ENCODE peak calls at places on chromosomes 6 and 20, in five cellular contexts. One of them, this sample, is unnamed.

GRCh38 chr20:19560876-19561480 is 197.1 kb upstream of the RIN2 start:
- DNase-seq in suprapubic skin: no peak
- DNase-seq in endothelial cell of umbilical vein: no peak
- DNase-seq in sigmoid colon: no peak
- DNase-seq in stomach: no peak
- DNase-seq in this sample: no peak

GRCh38 chr20:34403908-34404307 is 40.8 kb downstream of the ITCH start:
- DNase-seq in suprapubic skin: no peak
- DNase-seq in endothelial cell of umbilical vein: no peak
- DNase-seq in sigmoid colon: no peak
- DNase-seq in stomach: no peak
- DNase-seq in this sample: no peak

GRCh38 chr6:129317931-129318820 is 391.8 kb downstream of the ARHGAP18 start:
- DNase-seq in suprapubic skin: no peak
- DNase-seq in endothelial cell of umbilical vein: peak; percentile 16
- DNase-seq in sigmoid colon: no peak
- DNase-seq in stomach: no peak
- DNase-seq in this sample: no peak

GRCh38 chr20:57008217-57008616 is 258.2 kb downstream of the BMP7 start:
- DNase-seq in suprapubic skin: no peak
- DNase-seq in endothelial cell of umbilical vein: no peak
- DNase-seq in sigmoid colon: no peak
- DNase-seq in stomach: no peak
- DNase-seq in this sample: no peak

GRCh38 chr6:27213544-27214125 is 33.9 kb upstream of the PRSS16 start:
- DNase-seq in suprapubic skin: no peak
- DNase-seq in endothelial cell of umbilical vein: peak; percentile 21
- DNase-seq in sigmoid colon: no peak
- DNase-seq in stomach: no peak
- DNase-seq in this sample: no peak

GRCh38 chr20:3164043-3164762 is 4.5 kb upstream of the FASTKD5 start:
- DNase-seq in suprapubic skin: no peak
- DNase-seq in endothelial cell of umbilical vein: no peak
- DNase-seq in sigmoid colon: no peak
- DNase-seq in stomach: no peak
- DNase-seq in this sample: no peak

GRCh38 chr6:90216081-90216977 is 80.3 kb downstream of the BACH2 start:
- DNase-seq in suprapubic skin: no peak
- DNase-seq in endothelial cell of umbilical vein: peak; percentile 60
- DNase-seq in sigmoid colon: no peak
- DNase-seq in stomach: no peak
- DNase-seq in this sample: no peak

GRCh38 chr6:153814136-153814535 is 224.9 kb upstream of the OPRM1 start:
- DNase-seq in suprapubic skin: no peak
- DNase-seq in endothelial cell of umbilical vein: no peak
- DNase-seq in sigmoid colon: no peak
- DNase-seq in stomach: no peak
- DNase-seq in this sample: no peak

GRCh38 chr20:56504373-56505005 is 20.1 kb upstream of the FAM209A start:
- DNase-seq in suprapubic skin: no peak
- DNase-seq in endothelial cell of umbilical vein: no peak
- DNase-seq in sigmoid colon: no peak
- DNase-seq in stomach: no peak
- DNase-seq in this sample: no peak

GRCh38 chr6:166143011-166143410 is 24.6 kb downstream of the TBXT start:
- DNase-seq in suprapubic skin: no peak
- DNase-seq in endothelial cell of umbilical vein: no peak
- DNase-seq in sigmoid colon: no peak
- DNase-seq in stomach: peak; percentile 46
- DNase-seq in this sample: no peak

GRCh38 chr20:2042400-2042799 is 48.5 kb upstream of the PDYN start:
- DNase-seq in suprapubic skin: no peak
- DNase-seq in endothelial cell of umbilical vein: no peak
- DNase-seq in sigmoid colon: no peak
- DNase-seq in stomach: no peak
- DNase-seq in this sample: no peak

GRCh38 chr20:39421571-39422099 is 459.5 kb downstream of the DHX35 start:
- DNase-seq in suprapubic skin: no peak
- DNase-seq in endothelial cell of umbilical vein: no peak
- DNase-seq in sigmoid colon: no peak
- DNase-seq in stomach: no peak
- DNase-seq in this sample: no peak

GRCh38 chr6:124984668-124985338 is 22.6 kb downstream of the RNF217 start:
- DNase-seq in suprapubic skin: no peak
- DNase-seq in endothelial cell of umbilical vein: peak; percentile 79
- DNase-seq in sigmoid colon: no peak
- DNase-seq in stomach: no peak
- DNase-seq in this sample: no peak

GRCh38 chr20:4468114-4468513 is 253.6 kb upstream of the PRND start:
- DNase-seq in suprapubic skin: no peak
- DNase-seq in endothelial cell of umbilical vein: no peak
- DNase-seq in sigmoid colon: no peak
- DNase-seq in stomach: no peak
- DNase-seq in this sample: no peak

GRCh38 chr20:63270606-63271325 is 1.8 kb upstream of the ARFGAP1 start:
- DNase-seq in suprapubic skin: no peak
- DNase-seq in endothelial cell of umbilical vein: no peak
- DNase-seq in sigmoid colon: no peak
- DNase-seq in stomach: no peak
- DNase-seq in this sample: no peak

GRCh38 chr20:50395258-50395729 is 114.9 kb upstream of the PTPN1 start:
- DNase-seq in suprapubic skin: peak; percentile 81
- DNase-seq in endothelial cell of umbilical vein: no peak
- DNase-seq in sigmoid colon: peak; percentile 94
- DNase-seq in stomach: peak; percentile 89
- DNase-seq in this sample: no peak

DNA sequence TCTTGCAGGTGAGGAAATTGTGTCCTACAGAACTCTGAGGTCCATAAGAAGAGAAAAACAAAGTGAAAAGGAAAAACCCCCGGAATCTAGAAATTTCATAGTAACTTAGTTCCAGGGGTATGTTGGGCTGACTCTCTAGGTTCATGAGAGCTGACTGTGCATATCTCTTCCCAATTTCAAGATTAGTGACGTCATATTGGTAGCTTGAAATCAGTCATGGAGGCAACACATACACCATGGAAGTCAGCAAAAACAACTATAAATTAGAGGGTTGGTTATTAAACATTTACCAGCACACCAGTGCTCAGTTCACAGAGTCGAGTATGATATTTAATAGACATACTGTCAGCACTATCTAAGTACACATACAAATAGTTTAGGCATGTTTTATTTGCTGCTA is 49.8 kb downstream of the PHACTR1 start:
- DNase-seq in suprapubic skin: no peak
- DNase-seq in endothelial cell of umbilical vein: no peak
- DNase-seq in sigmoid colon: no peak
- DNase-seq in stomach: no peak
- DNase-seq in this sample: no peak
- TF ChIP-seq CTCF in suprapubic skin: no peak
- TF ChIP-seq CTCF in endothelial cell of umbilical vein: no peak
- TF ChIP-seq CTCF in sigmoid colon: no peak
- TF ChIP-seq CTCF in stomach: no peak
- TF ChIP-seq CTCF in this sample: no peak

GRCh38 chr20:12293900-12294299 is 376.2 kb downstream of the BTBD3 start:
- DNase-seq in suprapubic skin: no peak
- DNase-seq in endothelial cell of umbilical vein: no peak
- DNase-seq in sigmoid colon: no peak
- DNase-seq in stomach: no peak
- DNase-seq in this sample: no peak

GRCh38 chr20:12287575-12287974 is 369.9 kb downstream of the BTBD3 start:
- DNase-seq in suprapubic skin: no peak
- DNase-seq in endothelial cell of umbilical vein: no peak
- DNase-seq in sigmoid colon: no peak
- DNase-seq in stomach: no peak
- DNase-seq in this sample: no peak

GRCh38 chr20:12294684-12295083 is 377.0 kb downstream of the BTBD3 start:
- DNase-seq in suprapubic skin: no peak
- DNase-seq in endothelial cell of umbilical vein: no peak
- DNase-seq in sigmoid colon: no peak
- DNase-seq in stomach: no peak
- DNase-seq in this sample: no peak

GRCh38 chr20:12289476-12289875 is 371.8 kb downstream of the BTBD3 start:
- DNase-seq in suprapubic skin: no peak
- DNase-seq in endothelial cell of umbilical vein: no peak
- DNase-seq in sigmoid colon: no peak
- DNase-seq in stomach: no peak
- DNase-seq in this sample: no peak

DNA sequence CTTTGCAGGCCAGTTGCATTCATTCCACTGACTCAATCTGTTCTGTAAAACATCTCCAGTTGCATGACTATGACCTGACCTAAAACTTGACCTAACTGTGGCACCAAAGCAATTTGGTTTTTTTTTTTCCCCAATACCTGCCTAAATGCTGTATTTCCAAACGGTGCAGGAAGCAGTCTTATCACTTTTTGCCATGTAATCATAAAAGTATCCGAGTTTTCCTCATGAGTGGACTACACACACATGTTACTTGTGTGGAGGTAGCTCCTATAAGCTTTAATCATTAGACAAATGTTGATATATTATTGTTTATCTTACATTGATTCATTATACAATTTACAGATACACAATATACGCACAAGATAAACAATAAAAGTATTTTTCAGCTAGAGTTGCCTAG is 373.7 kb downstream of the BTBD3 start:
- DNase-seq in suprapubic skin: no peak
- DNase-seq in endothelial cell of umbilical vein: no peak
- DNase-seq in sigmoid colon: no peak
- DNase-seq in stomach: no peak
- DNase-seq in this sample: no peak
- TF ChIP-seq POLR2AphosphoS5 in suprapubic skin: no peak
- TF ChIP-seq POLR2AphosphoS5 in endothelial cell of umbilical vein: no peak
- TF ChIP-seq POLR2AphosphoS5 in sigmoid colon: no peak
- TF ChIP-seq POLR2AphosphoS5 in stomach: no peak
- TF ChIP-seq POLR2AphosphoS5 in this sample: no peak

DNA sequence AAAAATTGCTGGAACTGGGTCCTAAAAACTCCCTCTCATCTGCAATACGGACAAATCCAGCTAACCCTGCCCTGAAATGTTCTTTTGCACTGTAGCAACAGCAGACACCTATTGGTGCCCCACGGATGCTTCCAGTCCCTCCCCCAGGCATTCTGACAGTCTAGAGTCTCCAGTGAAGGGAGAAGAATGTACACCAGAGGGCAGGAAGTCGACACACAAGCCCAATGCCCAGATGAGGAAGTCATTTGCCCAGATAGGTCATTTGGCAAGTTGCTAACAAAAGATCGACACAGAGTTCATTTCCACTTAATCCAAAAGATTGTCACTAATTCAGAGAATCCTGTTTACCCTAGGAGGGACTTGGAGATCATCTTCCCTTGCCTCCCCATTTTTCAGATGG is 293.0 kb upstream of the PRDM1 start:
- DNase-seq in suprapubic skin: no peak
- DNase-seq in endothelial cell of umbilical vein: no peak
- DNase-seq in sigmoid colon: no peak
- DNase-seq in stomach: no peak
- DNase-seq in this sample: no peak
- TF ChIP-seq CTCF in suprapubic skin: no peak
- TF ChIP-seq CTCF in endothelial cell of umbilical vein: no peak
- TF ChIP-seq CTCF in sigmoid colon: no peak
- TF ChIP-seq CTCF in stomach: no peak
- TF ChIP-seq CTCF in this sample: no peak

GRCh38 chr6:16337280-16337975 is 99.0 kb downstream of the GMPR start:
- DNase-seq in suprapubic skin: peak; percentile 94
- DNase-seq in endothelial cell of umbilical vein: peak; percentile 99
- DNase-seq in sigmoid colon: peak; percentile 96
- DNase-seq in stomach: peak; percentile 70
- DNase-seq in this sample: no peak
- TF ChIP-seq POLR2AphosphoS5 in suprapubic skin: no peak
- TF ChIP-seq POLR2AphosphoS5 in endothelial cell of umbilical vein: peak; percentile 83
- TF ChIP-seq POLR2AphosphoS5 in sigmoid colon: peak; percentile 85
- TF ChIP-seq POLR2AphosphoS5 in stomach: peak; percentile 59
- TF ChIP-seq POLR2AphosphoS5 in this sample: peak; percentile 82

DNA sequence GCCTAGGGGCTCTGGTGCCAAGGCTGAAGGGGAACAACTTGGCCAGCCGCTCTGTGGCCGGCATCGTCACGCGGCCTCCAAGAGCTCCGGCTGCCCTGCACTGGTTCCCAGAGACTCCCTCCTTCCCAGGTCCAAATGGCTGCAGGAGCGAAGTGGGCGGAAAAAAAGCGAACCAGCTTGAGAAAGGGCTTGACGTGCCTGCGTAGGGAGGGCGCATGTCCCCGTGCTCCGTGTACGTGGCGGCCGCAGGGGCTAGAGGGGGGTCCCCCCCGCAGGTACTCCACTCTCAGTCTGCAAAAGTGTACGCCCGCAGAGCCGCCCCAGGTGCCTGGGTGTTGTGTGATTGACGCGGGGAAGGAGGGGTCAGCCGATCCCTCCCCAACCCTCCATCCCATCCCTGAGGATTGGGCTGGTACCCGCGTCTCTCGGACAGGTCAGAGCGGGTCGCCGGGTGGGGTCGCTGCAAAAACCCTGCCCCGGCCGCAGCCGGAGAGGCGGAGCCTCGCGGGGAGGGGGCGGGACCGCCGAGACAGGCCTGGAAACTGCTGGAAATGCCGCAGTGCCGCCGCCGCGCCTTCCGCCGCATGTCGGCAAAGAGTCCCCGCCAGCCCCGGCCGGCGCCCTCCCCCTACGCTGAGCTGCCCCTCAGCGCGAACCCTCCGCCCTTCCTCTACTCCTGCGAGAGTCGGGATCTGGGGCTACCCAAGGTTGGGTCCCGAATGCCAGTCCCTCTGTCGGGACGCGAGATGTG is 814 bp upstream of the HSP90AB1 start:
- DNase-seq in suprapubic skin: peak; percentile 91
- DNase-seq in endothelial cell of umbilical vein: peak; percentile 83
- DNase-seq in sigmoid colon: peak; percentile 94
- DNase-seq in stomach: peak; percentile 90
- DNase-seq in this sample: no peak
- TF ChIP-seq CTCF in suprapubic skin: no peak
- TF ChIP-seq CTCF in endothelial cell of umbilical vein: peak; percentile 17
- TF ChIP-seq CTCF in sigmoid colon: no peak
- TF ChIP-seq CTCF in stomach: no peak
- TF ChIP-seq CTCF in this sample: no peak

DNA sequence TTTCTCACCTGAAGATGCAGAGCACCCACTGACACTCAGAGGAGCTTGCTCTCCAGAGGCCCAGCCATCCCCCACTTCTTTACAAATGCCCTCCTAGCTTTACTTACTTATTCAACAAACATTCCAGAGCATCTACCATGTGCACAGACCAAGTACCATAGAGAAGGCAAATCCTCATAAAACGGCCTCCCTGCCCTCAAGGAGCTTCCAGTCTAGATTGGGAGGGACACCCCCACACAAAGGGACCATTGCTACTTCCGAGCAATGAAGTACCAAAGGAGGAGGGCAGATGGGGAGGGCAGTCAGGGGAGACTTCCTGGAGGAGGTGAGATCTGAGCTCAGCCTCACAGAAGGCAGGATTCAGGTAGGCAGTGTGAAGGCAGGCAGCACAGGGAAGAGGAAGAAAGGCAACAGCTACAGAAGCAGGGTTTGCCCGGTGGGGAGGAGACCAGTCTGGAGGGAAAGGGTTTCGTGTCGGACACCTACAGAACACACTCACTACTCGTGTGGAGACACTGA is 108.0 kb downstream of the ZMYND8 start:
- DNase-seq in suprapubic skin: no peak
- DNase-seq in endothelial cell of umbilical vein: no peak
- DNase-seq in sigmoid colon: no peak
- DNase-seq in stomach: no peak
- DNase-seq in this sample: no peak
- TF ChIP-seq POLR2AphosphoS5 in suprapubic skin: no peak
- TF ChIP-seq POLR2AphosphoS5 in endothelial cell of umbilical vein: no peak
- TF ChIP-seq POLR2AphosphoS5 in sigmoid colon: no peak
- TF ChIP-seq POLR2AphosphoS5 in stomach: no peak
- TF ChIP-seq POLR2AphosphoS5 in this sample: no peak

GRCh38 chr20:58662142-58662473 is 11.0 kb downstream of the STX16 start:
- DNase-seq in suprapubic skin: no peak
- DNase-seq in endothelial cell of umbilical vein: no peak
- DNase-seq in sigmoid colon: no peak
- DNase-seq in stomach: no peak
- DNase-seq in this sample: no peak
- TF ChIP-seq CTCF in suprapubic skin: no peak
- TF ChIP-seq CTCF in endothelial cell of umbilical vein: no peak
- TF ChIP-seq CTCF in sigmoid colon: no peak
- TF ChIP-seq CTCF in stomach: no peak
- TF ChIP-seq CTCF in this sample: no peak

GRCh38 chr6:63391203-63391970 is 71.6 kb upstream of the LGSN start:
- DNase-seq in suprapubic skin: no peak
- DNase-seq in endothelial cell of umbilical vein: no peak
- DNase-seq in sigmoid colon: no peak
- DNase-seq in stomach: no peak
- DNase-seq in this sample: no peak
- TF ChIP-seq POLR2AphosphoS5 in suprapubic skin: no peak
- TF ChIP-seq POLR2AphosphoS5 in endothelial cell of umbilical vein: no peak
- TF ChIP-seq POLR2AphosphoS5 in sigmoid colon: no peak
- TF ChIP-seq POLR2AphosphoS5 in stomach: no peak
- TF ChIP-seq POLR2AphosphoS5 in this sample: no peak

This sample was measured in vagina.